ENCODE peak calls at places on chromosome 18, in eight cellular contexts. One of them, this sample, is unnamed.

GRCh38 chr18:8730080-8730827 is 24.9 kb downstream of the MTCL1 start:
- DNase-seq in sigmoid colon: peak
- DNase-seq in PC-9: peak
- DNase-seq in activated CD4-positive, alpha-beta T cell treated with anti-CD3 and anti-CD28 coated beads, Interleukin-2, amount 50 U/mL, for 4 hours: no peak
- DNase-seq in KG1: no peak
- DNase-seq in GM12865: no peak
- DNase-seq in A172: peak
- DNase-seq in NCI-H2171 treated with DMSO at 0.1 percent for 48 hours: no peak
- DNase-seq in this sample: peak

GRCh38 chr18:79371536-79372210 is 24.1 kb upstream of the NFATC1 start:
- DNase-seq in PC-9: no peak
- DNase-seq in A172: no peak
- DNase-seq in KG1: no peak
- DNase-seq in NCI-H2171 treated with DMSO at 0.1 percent for 48 hours: no peak
- DNase-seq in sigmoid colon: no peak
- DNase-seq in GM12865: peak
- DNase-seq in activated CD4-positive, alpha-beta T cell treated with anti-CD3 and anti-CD28 coated beads, Interleukin-2, amount 50 U/mL, for 4 hours: no peak
- DNase-seq in this sample: no peak

GRCh38 chr18:76817888-76818611 is 4.3 kb upstream of the ZNF236 start:
- DNase-seq in PC-9: no peak
- DNase-seq in sigmoid colon: no peak
- DNase-seq in A172: no peak
- DNase-seq in activated CD4-positive, alpha-beta T cell treated with anti-CD3 and anti-CD28 coated beads, Interleukin-2, amount 50 U/mL, for 4 hours: no peak
- DNase-seq in NCI-H2171 treated with DMSO at 0.1 percent for 48 hours: no peak
- DNase-seq in KG1: no peak
- DNase-seq in GM12865: no peak
- DNase-seq in this sample: no peak

GRCh38 chr18:74596959-74597661 is 560 bp upstream of the ZNF407 start:
- DNase-seq in activated CD4-positive, alpha-beta T cell treated with anti-CD3 and anti-CD28 coated beads, Interleukin-2, amount 50 U/mL, for 4 hours: peak
- DNase-seq in A172: no peak
- DNase-seq in KG1: peak
- DNase-seq in GM12865: peak
- DNase-seq in sigmoid colon: peak
- DNase-seq in PC-9: peak
- DNase-seq in NCI-H2171 treated with DMSO at 0.1 percent for 48 hours: peak
- DNase-seq in this sample: peak

GRCh38 chr18:55206941-55207340 is 247.7 kb upstream of the CCDC68 start:
- DNase-seq in activated CD4-positive, alpha-beta T cell treated with anti-CD3 and anti-CD28 coated beads, Interleukin-2, amount 50 U/mL, for 4 hours: no peak
- DNase-seq in NCI-H2171 treated with DMSO at 0.1 percent for 48 hours: peak
- DNase-seq in KG1: no peak
- DNase-seq in GM12865: no peak
- DNase-seq in sigmoid colon: no peak
- DNase-seq in A172: no peak
- DNase-seq in PC-9: no peak
- DNase-seq in this sample: peak

GRCh38 chr18:45722899-45723298 is 1.1 kb upstream of the SLC14A1 start:
- DNase-seq in PC-9: peak
- DNase-seq in KG1: peak
- DNase-seq in NCI-H2171 treated with DMSO at 0.1 percent for 48 hours: peak
- DNase-seq in sigmoid colon: peak
- DNase-seq in activated CD4-positive, alpha-beta T cell treated with anti-CD3 and anti-CD28 coated beads, Interleukin-2, amount 50 U/mL, for 4 hours: peak
- DNase-seq in GM12865: peak
- DNase-seq in A172: peak
- DNase-seq in this sample: peak

GRCh38 chr18:37769846-37770245 is 204.2 kb upstream of the CELF4 start:
- DNase-seq in PC-9: no peak
- DNase-seq in NCI-H2171 treated with DMSO at 0.1 percent for 48 hours: no peak
- DNase-seq in activated CD4-positive, alpha-beta T cell treated with anti-CD3 and anti-CD28 coated beads, Interleukin-2, amount 50 U/mL, for 4 hours: no peak
- DNase-seq in sigmoid colon: no peak
- DNase-seq in GM12865: no peak
- DNase-seq in A172: no peak
- DNase-seq in KG1: peak
- DNase-seq in this sample: no peak

GRCh38 chr18:6054443-6054842 is 159.1 kb upstream of the TMEM200C start:
- DNase-seq in GM12865: no peak
- DNase-seq in NCI-H2171 treated with DMSO at 0.1 percent for 48 hours: no peak
- DNase-seq in PC-9: no peak
- DNase-seq in KG1: no peak
- DNase-seq in A172: no peak
- DNase-seq in activated CD4-positive, alpha-beta T cell treated with anti-CD3 and anti-CD28 coated beads, Interleukin-2, amount 50 U/mL, for 4 hours: no peak
- DNase-seq in sigmoid colon: no peak
- DNase-seq in this sample: no peak

GRCh38 chr18:21897811-21898210 is 157.2 kb downstream of the MIB1 start:
- DNase-seq in GM12865: peak
- DNase-seq in A172: peak
- DNase-seq in activated CD4-positive, alpha-beta T cell treated with anti-CD3 and anti-CD28 coated beads, Interleukin-2, amount 50 U/mL, for 4 hours: no peak
- DNase-seq in NCI-H2171 treated with DMSO at 0.1 percent for 48 hours: peak
- DNase-seq in PC-9: peak
- DNase-seq in sigmoid colon: no peak
- DNase-seq in KG1: peak
- DNase-seq in this sample: peak

GRCh38 chr18:42536442-42536841 is 579.0 kb downstream of the RIT2 start:
- DNase-seq in activated CD4-positive, alpha-beta T cell treated with anti-CD3 and anti-CD28 coated beads, Interleukin-2, amount 50 U/mL, for 4 hours: no peak
- DNase-seq in GM12865: no peak
- DNase-seq in NCI-H2171 treated with DMSO at 0.1 percent for 48 hours: no peak
- DNase-seq in KG1: no peak
- DNase-seq in A172: no peak
- DNase-seq in PC-9: no peak
- DNase-seq in sigmoid colon: no peak
- DNase-seq in this sample: no peak

GRCh38 chr18:57447154-57447621 is 12.0 kb downstream of the ONECUT2 start:
- DNase-seq in KG1: no peak
- DNase-seq in GM12865: no peak
- DNase-seq in PC-9: no peak
- DNase-seq in NCI-H2171 treated with DMSO at 0.1 percent for 48 hours: no peak
- DNase-seq in sigmoid colon: no peak
- DNase-seq in activated CD4-positive, alpha-beta T cell treated with anti-CD3 and anti-CD28 coated beads, Interleukin-2, amount 50 U/mL, for 4 hours: no peak
- DNase-seq in A172: no peak
- DNase-seq in this sample: peak

GRCh38 chr18:6607348-6607747 is 122.2 kb upstream of the ARHGAP28 start:
- DNase-seq in activated CD4-positive, alpha-beta T cell treated with anti-CD3 and anti-CD28 coated beads, Interleukin-2, amount 50 U/mL, for 4 hours: no peak
- DNase-seq in GM12865: no peak
- DNase-seq in A172: no peak
- DNase-seq in NCI-H2171 treated with DMSO at 0.1 percent for 48 hours: peak
- DNase-seq in sigmoid colon: no peak
- DNase-seq in KG1: no peak
- DNase-seq in PC-9: no peak
- DNase-seq in this sample: no peak

GRCh38 chr18:39523281-39523680 is 1957.7 kb upstream of the CELF4 start:
- DNase-seq in GM12865: no peak
- DNase-seq in NCI-H2171 treated with DMSO at 0.1 percent for 48 hours: no peak
- DNase-seq in activated CD4-positive, alpha-beta T cell treated with anti-CD3 and anti-CD28 coated beads, Interleukin-2, amount 50 U/mL, for 4 hours: no peak
- DNase-seq in PC-9: peak
- DNase-seq in KG1: no peak
- DNase-seq in sigmoid colon: no peak
- DNase-seq in A172: peak
- DNase-seq in this sample: peak

GRCh38 chr18:2855560-2856350 is 8.9 kb downstream of the EMILIN2 start:
- DNase-seq in NCI-H2171 treated with DMSO at 0.1 percent for 48 hours: no peak
- DNase-seq in sigmoid colon: peak
- DNase-seq in KG1: no peak
- DNase-seq in A172: no peak
- DNase-seq in GM12865: no peak
- DNase-seq in PC-9: no peak
- DNase-seq in activated CD4-positive, alpha-beta T cell treated with anti-CD3 and anti-CD28 coated beads, Interleukin-2, amount 50 U/mL, for 4 hours: no peak
- DNase-seq in this sample: no peak

GRCh38 chr18:75376004-75376403 is 51.5 kb downstream of the SMIM21 start:
- DNase-seq in sigmoid colon: no peak
- DNase-seq in PC-9: no peak
- DNase-seq in NCI-H2171 treated with DMSO at 0.1 percent for 48 hours: no peak
- DNase-seq in activated CD4-positive, alpha-beta T cell treated with anti-CD3 and anti-CD28 coated beads, Interleukin-2, amount 50 U/mL, for 4 hours: no peak
- DNase-seq in KG1: no peak
- DNase-seq in A172: no peak
- DNase-seq in GM12865: peak
- DNase-seq in this sample: no peak

GRCh38 chr18:43012951-43013350 is 102.5 kb downstream of the RIT2 start:
- DNase-seq in A172: no peak
- DNase-seq in activated CD4-positive, alpha-beta T cell treated with anti-CD3 and anti-CD28 coated beads, Interleukin-2, amount 50 U/mL, for 4 hours: no peak
- DNase-seq in sigmoid colon: no peak
- DNase-seq in KG1: no peak
- DNase-seq in NCI-H2171 treated with DMSO at 0.1 percent for 48 hours: no peak
- DNase-seq in PC-9: no peak
- DNase-seq in GM12865: no peak
- DNase-seq in this sample: no peak

GRCh38 chr18:60112369-60112768 is 212.6 kb downstream of the PMAIP1 start:
- DNase-seq in GM12865: no peak
- DNase-seq in KG1: no peak
- DNase-seq in PC-9: no peak
- DNase-seq in sigmoid colon: no peak
- DNase-seq in activated CD4-positive, alpha-beta T cell treated with anti-CD3 and anti-CD28 coated beads, Interleukin-2, amount 50 U/mL, for 4 hours: no peak
- DNase-seq in A172: no peak
- DNase-seq in NCI-H2171 treated with DMSO at 0.1 percent for 48 hours: no peak
- DNase-seq in this sample: no peak

GRCh38 chr18:32093106-32093511 is 1.4 kb downstream of the RNF138 start:
- DNase-seq in KG1: peak
- DNase-seq in PC-9: peak
- DNase-seq in sigmoid colon: peak
- DNase-seq in NCI-H2171 treated with DMSO at 0.1 percent for 48 hours: peak
- DNase-seq in A172: peak
- DNase-seq in activated CD4-positive, alpha-beta T cell treated with anti-CD3 and anti-CD28 coated beads, Interleukin-2, amount 50 U/mL, for 4 hours: peak
- DNase-seq in GM12865: peak
- DNase-seq in this sample: peak

GRCh38 chr18:44733069-44733753 is 52.5 kb downstream of the SETBP1 start:
- DNase-seq in PC-9: no peak
- DNase-seq in KG1: peak
- DNase-seq in NCI-H2171 treated with DMSO at 0.1 percent for 48 hours: no peak
- DNase-seq in GM12865: no peak
- DNase-seq in sigmoid colon: no peak
- DNase-seq in activated CD4-positive, alpha-beta T cell treated with anti-CD3 and anti-CD28 coated beads, Interleukin-2, amount 50 U/mL, for 4 hours: no peak
- DNase-seq in A172: peak
- DNase-seq in this sample: peak

GRCh38 chr18:38796762-38797161 is 1231.2 kb upstream of the CELF4 start:
- DNase-seq in A172: no peak
- DNase-seq in sigmoid colon: no peak
- DNase-seq in PC-9: no peak
- DNase-seq in NCI-H2171 treated with DMSO at 0.1 percent for 48 hours: no peak
- DNase-seq in KG1: no peak
- DNase-seq in activated CD4-positive, alpha-beta T cell treated with anti-CD3 and anti-CD28 coated beads, Interleukin-2, amount 50 U/mL, for 4 hours: no peak
- DNase-seq in GM12865: no peak
- DNase-seq in this sample: no peak

GRCh38 chr18:36688020-36688965 is 140.5 kb downstream of the TPGS2 start:
- DNase-seq in KG1: no peak
- DNase-seq in activated CD4-positive, alpha-beta T cell treated with anti-CD3 and anti-CD28 coated beads, Interleukin-2, amount 50 U/mL, for 4 hours: no peak
- DNase-seq in GM12865: peak
- DNase-seq in PC-9: peak
- DNase-seq in sigmoid colon: no peak
- DNase-seq in A172: peak
- DNase-seq in NCI-H2171 treated with DMSO at 0.1 percent for 48 hours: peak
- DNase-seq in this sample: peak

GRCh38 chr18:57790316-57790715 is 12.8 kb downstream of the ATP8B1 start:
- DNase-seq in sigmoid colon: no peak
- DNase-seq in KG1: no peak
- DNase-seq in activated CD4-positive, alpha-beta T cell treated with anti-CD3 and anti-CD28 coated beads, Interleukin-2, amount 50 U/mL, for 4 hours: no peak
- DNase-seq in GM12865: no peak
- DNase-seq in NCI-H2171 treated with DMSO at 0.1 percent for 48 hours: no peak
- DNase-seq in PC-9: no peak
- DNase-seq in A172: no peak
- DNase-seq in this sample: no peak

GRCh38 chr18:50013363-50014138 is 181.4 kb downstream of the MYO5B start:
- DNase-seq in NCI-H2171 treated with DMSO at 0.1 percent for 48 hours: no peak
- DNase-seq in activated CD4-positive, alpha-beta T cell treated with anti-CD3 and anti-CD28 coated beads, Interleukin-2, amount 50 U/mL, for 4 hours: no peak
- DNase-seq in sigmoid colon: no peak
- DNase-seq in KG1: no peak
- DNase-seq in A172: no peak
- DNase-seq in PC-9: no peak
- DNase-seq in GM12865: no peak
- DNase-seq in this sample: peak

GRCh38 chr18:11078491-11078890 is 70.9 kb downstream of the PIEZO2 start:
- DNase-seq in activated CD4-positive, alpha-beta T cell treated with anti-CD3 and anti-CD28 coated beads, Interleukin-2, amount 50 U/mL, for 4 hours: no peak
- DNase-seq in GM12865: no peak
- DNase-seq in NCI-H2171 treated with DMSO at 0.1 percent for 48 hours: no peak
- DNase-seq in sigmoid colon: no peak
- DNase-seq in KG1: no peak
- DNase-seq in A172: no peak
- DNase-seq in PC-9: no peak
- DNase-seq in this sample: peak

GRCh38 chr18:75141734-75142133 is 67.2 kb downstream of the PTGR3 start:
- DNase-seq in GM12865: no peak
- DNase-seq in KG1: no peak
- DNase-seq in A172: no peak
- DNase-seq in PC-9: no peak
- DNase-seq in activated CD4-positive, alpha-beta T cell treated with anti-CD3 and anti-CD28 coated beads, Interleukin-2, amount 50 U/mL, for 4 hours: no peak
- DNase-seq in sigmoid colon: no peak
- DNase-seq in NCI-H2171 treated with DMSO at 0.1 percent for 48 hours: no peak
- DNase-seq in this sample: no peak

GRCh38 chr18:49708674-49709580 is 104.4 kb downstream of the ACAA2 start:
- DNase-seq in PC-9: no peak
- DNase-seq in NCI-H2171 treated with DMSO at 0.1 percent for 48 hours: no peak
- DNase-seq in sigmoid colon: no peak
- DNase-seq in activated CD4-positive, alpha-beta T cell treated with anti-CD3 and anti-CD28 coated beads, Interleukin-2, amount 50 U/mL, for 4 hours: no peak
- DNase-seq in A172: no peak
- DNase-seq in KG1: no peak
- DNase-seq in GM12865: no peak
- DNase-seq in this sample: no peak

GRCh38 chr18:45860971-45861370 is 35.5 kb downstream of the SIGLEC15 start:
- DNase-seq in sigmoid colon: no peak
- DNase-seq in KG1: no peak
- DNase-seq in GM12865: no peak
- DNase-seq in PC-9: no peak
- DNase-seq in NCI-H2171 treated with DMSO at 0.1 percent for 48 hours: no peak
- DNase-seq in activated CD4-positive, alpha-beta T cell treated with anti-CD3 and anti-CD28 coated beads, Interleukin-2, amount 50 U/mL, for 4 hours: no peak
- DNase-seq in A172: no peak
- DNase-seq in this sample: peak

GRCh38 chr18:60935046-60935445 is 398.2 kb upstream of the CDH20 start:
- DNase-seq in A172: no peak
- DNase-seq in PC-9: no peak
- DNase-seq in sigmoid colon: no peak
- DNase-seq in KG1: no peak
- DNase-seq in NCI-H2171 treated with DMSO at 0.1 percent for 48 hours: no peak
- DNase-seq in activated CD4-positive, alpha-beta T cell treated with anti-CD3 and anti-CD28 coated beads, Interleukin-2, amount 50 U/mL, for 4 hours: no peak
- DNase-seq in GM12865: no peak
- DNase-seq in this sample: peak

GRCh38 chr18:23503967-23504352 is 649 bp downstream of the RMC1 start:
- DNase-seq in PC-9: no peak
- DNase-seq in GM12865: no peak
- DNase-seq in KG1: no peak
- DNase-seq in NCI-H2171 treated with DMSO at 0.1 percent for 48 hours: no peak
- DNase-seq in activated CD4-positive, alpha-beta T cell treated with anti-CD3 and anti-CD28 coated beads, Interleukin-2, amount 50 U/mL, for 4 hours: no peak
- DNase-seq in A172: peak
- DNase-seq in sigmoid colon: no peak
- DNase-seq in this sample: no peak

GRCh38 chr18:8816233-8816632 is 110.9 kb downstream of the MTCL1 start:
- DNase-seq in PC-9: no peak
- DNase-seq in GM12865: no peak
- DNase-seq in NCI-H2171 treated with DMSO at 0.1 percent for 48 hours: no peak
- DNase-seq in A172: no peak
- DNase-seq in sigmoid colon: no peak
- DNase-seq in activated CD4-positive, alpha-beta T cell treated with anti-CD3 and anti-CD28 coated beads, Interleukin-2, amount 50 U/mL, for 4 hours: no peak
- DNase-seq in KG1: no peak
- DNase-seq in this sample: no peak

GRCh38 chr18:12659904-12660605 is 2.1 kb upstream of the SPIRE1 start:
- DNase-seq in PC-9: peak
- DNase-seq in NCI-H2171 treated with DMSO at 0.1 percent for 48 hours: peak
- DNase-seq in A172: peak
- DNase-seq in KG1: peak
- DNase-seq in activated CD4-positive, alpha-beta T cell treated with anti-CD3 and anti-CD28 coated beads, Interleukin-2, amount 50 U/mL, for 4 hours: peak
- DNase-seq in GM12865: peak
- DNase-seq in sigmoid colon: no peak
- DNase-seq in this sample: peak

This sample was measured in fibroblast of lung.